ENCODE peak calls at places on chromosomes 6 and 20, in seven cellular contexts. B is fibroblast of lung, P is NT2/D1, X is A549, D is HCT116, C is heart left ventricle, R is breast epithelium. J is an unnamed sample. For H3K4me1, the result is how much of the 10 kb centered on the place peaks cover.

GRCh38 chr6:164731539-164731938 is 577.9 kb downstream of the C6orf118 start:
- DNase-seq in X (no peak), B (no peak), P (no peak), C (no peak), R (no peak), D (no peak), J (no peak)

GRCh38 chr20:44536139-44536538 is 14.3 kb upstream of the SERINC3 start:
- DNase-seq in P (no peak), D (no peak), C (no peak), R (no peak), B (no peak), X (no peak), J (no peak)

GRCh38 chr20:57048027-57048869 is 218.2 kb downstream of the BMP7 start:
- DNase-seq in X (peak), C (no peak), P (peak), R (no peak), B (peak), D (no peak), J (peak)

GRCh38 chr6:148611213-148611612 is 135.6 kb upstream of the UST start:
- DNase-seq in X (no peak), R (no peak), P (no peak), B (peak), C (peak), D (no peak), J (no peak)

GRCh38 chr6:31762356-31762755 is at the start of gene SAPCD1:
- DNase-seq in P (no peak), X (no peak), B (no peak), D (no peak), R (no peak), C (no peak), J (no peak)

GRCh38 chr6:1554881-1555569 is 54.7 kb upstream of the FOXC1 start:
- DNase-seq in P (no peak), B (peak), C (peak), X (peak), D (no peak), R (peak), J (no peak)

GRCh38 chr6:143884161-143884560 is 19.9 kb downstream of the ZC2HC1B start:
- DNase-seq in C (no peak), D (no peak), X (no peak), P (no peak), B (peak), R (no peak), J (no peak)

GRCh38 chr6:113031591-113031990 is 684.5 kb downstream of the RFPL4B start:
- DNase-seq in B (no peak), P (no peak), X (no peak), C (no peak), R (no peak), D (no peak), J (no peak)

GRCh38 chr6:71420693-71421328 is 132.2 kb downstream of the OGFRL1 start:
- DNase-seq in P (peak), B (peak), C (peak), D (no peak), X (peak), R (peak), J (peak)

GRCh38 chr6:117840541-117840983 is 66.5 kb upstream of the SLC35F1 start:
- DNase-seq in P (peak), D (peak), B (peak), C (no peak), R (no peak), X (peak), J (peak)

GRCh38 chr6:131982740-131983259 is 31.6 kb upstream of the CCN2 start:
- DNase-seq in P (no peak), B (peak), X (no peak), D (no peak), C (no peak), R (no peak), J (no peak)

GRCh38 chr20:31861346-31862156 is 8.8 kb downstream of the DUSP15 start:
- DNase-seq in R (peak), P (peak), B (peak), D (peak), X (peak), C (peak), J (peak)

GRCh38 chr20:2871111-2871465 is 2.2 kb upstream of the PTPRA start:
- DNase-seq in D (no peak), C (no peak), B (peak), R (no peak), X (no peak), P (no peak), J (no peak)

GRCh38 chr6:80332013-80332412 is 225.5 kb downstream of the BCKDHB start:
- DNase-seq in R (no peak), C (no peak), D (no peak), P (no peak), B (no peak), X (no peak), J (no peak)

GRCh38 chr6:4640139-4640538 is 136.1 kb upstream of the CDYL start:
- DNase-seq in B (peak), D (no peak), R (no peak), X (no peak), C (no peak), P (no peak), J (peak)

GRCh38 chr20:34249291-34249690 is 8.1 kb downstream of the ASIP start:
- DNase-seq in B (peak), P (no peak), X (no peak), R (no peak), C (no peak), D (no peak), J (no peak)

GRCh38 chr6:108944707-108945685 is 96.8 kb downstream of the ARMC2 start:
- DNase-seq in P (no peak), D (no peak), R (no peak), X (no peak), B (peak), C (peak), J (no peak)

GRCh38 chr6:129307845-129308244 is 402.1 kb downstream of the ARHGAP18 start:
- DNase-seq in D (no peak), C (no peak), R (no peak), P (no peak), B (no peak), X (no peak), J (no peak)

GRCh38 chr6:145878591-145879295 is 64.1 kb upstream of the FBXO30 start:
- DNase-seq in D (no peak), C (no peak), B (no peak), X (no peak), R (no peak), P (no peak), J (no peak)

GRCh38 chr6:27188206-27188884 is 59.2 kb upstream of the PRSS16 start:
- DNase-seq in P (no peak), B (peak), X (peak), R (no peak), D (peak), C (peak), J (peak)

GRCh38 chr6:35787266-35788218 is 6.7 kb downstream of the CLPSL1 start:
- DNase-seq in C (no peak), X (no peak), P (no peak), B (no peak), D (no peak), R (no peak), J (no peak)

GRCh38 chr6:134512946-134513345 is 195.0 kb upstream of the SGK1 start:
- DNase-seq in C (peak), X (no peak), P (no peak), D (no peak), R (no peak), B (no peak), J (peak)

GRCh38 chr6:21586760-21587181 is 6.8 kb upstream of the SOX4 start:
- DNase-seq in P (no peak), C (no peak), D (no peak), X (no peak), B (no peak), R (no peak), J (no peak)

GRCh38 chr6:54112171-54112650 is 968 bp downstream of the MLIP start:
- DNase-seq in B (no peak), P (no peak), D (no peak), R (no peak), X (no peak), C (no peak), J (no peak)

GRCh38 chr6:23269436-23269835 is 700.1 kb downstream of the HDGFL1 start:
- DNase-seq in D (no peak), B (peak), R (no peak), C (no peak), P (no peak), X (no peak), J (no peak)

GRCh38 chr6:49565855-49566254 is 15.4 kb downstream of the C6orf141 start:
- DNase-seq in D (no peak), P (no peak), B (no peak), X (no peak), C (peak), R (no peak), J (no peak)

GRCh38 chr6:3281669-3282460 is 23.1 kb downstream of the PSMG4 start:
- DNase-seq in D (no peak), C (no peak), X (peak), B (peak), R (no peak), P (peak), J (peak)

GRCh38 chr6:98871057-98871456 is 36.7 kb downstream of the POU3F2 start:
- DNase-seq in X (no peak), P (no peak), D (no peak), C (no peak), B (peak), R (no peak), J (peak)

GRCh38 chr20:17590245-17590644 is 20.4 kb downstream of the DSTN start:
- DNase-seq in X (no peak), C (no peak), D (no peak), R (no peak), B (no peak), P (no peak), J (no peak)

GRCh38 chr6:148329568-148330299 is 12.9 kb upstream of the SASH1 start:
- DNase-seq in D (no peak), B (peak), P (no peak), R (no peak), X (no peak), C (no peak), J (peak)

GRCh38 chr6:45351667-45352066 is 23.5 kb downstream of the RUNX2 start:
- DNase-seq in X (no peak), C (no peak), P (no peak), B (no peak), R (no peak), D (no peak), J (no peak)

GRCh38 chr6:159977242-159978214 is 8.6 kb downstream of the IGF2R start:
- DNase-seq in X (no peak), D (no peak), R (no peak), B (peak), P (no peak), C (peak), J (no peak)

GRCh38 chr6:77036400-77036799 is 426.9 kb downstream of the HTR1B start:
- DNase-seq in B (no peak), R (no peak), P (no peak), D (no peak), X (no peak), C (no peak), J (no peak)

GRCh38 chr6:109454483-109455160 is 950 bp downstream of the MICAL1 start:
- DNase-seq in C (peak), P (no peak), R (no peak), X (no peak), D (no peak), B (peak), J (no peak)

GRCh38 chr6:139474145-139475108 is 100.0 kb upstream of the CITED2 start:
- DNase-seq in B (peak), C (no peak), P (peak), R (no peak), X (no peak), D (no peak), J (no peak)

GRCh38 chr6:114108119-114109002 is 137.4 kb upstream of the HDAC2 start:
- DNase-seq in D (peak), B (peak), P (peak), R (no peak), C (peak), X (peak), J (peak)

GRCh38 chr6:46704562-46704961 is 16.9 kb downstream of the TDRD6 start:
- DNase-seq in C (no peak), P (no peak), R (no peak), X (no peak), B (peak), D (peak), J (peak)

GRCh38 chr6:109791301-109791700 is 100.2 kb downstream of the FIG4 start:
- DNase-seq in X (no peak), C (no peak), P (no peak), D (no peak), R (no peak), B (no peak), J (no peak)

GRCh38 chr6:162053084-162053483 is 674.5 kb downstream of the PRKN start:
- DNase-seq in D (no peak), P (no peak), B (no peak), C (no peak), R (no peak), X (no peak), J (no peak)

GRCh38 chr20:23163562-23163961 is 77.4 kb upstream of the CD93 start:
- DNase-seq in R (no peak), C (no peak), D (no peak), B (no peak), X (no peak), P (no peak), J (no peak)
- H3K4me1 ChIP-seq in R (under half), C (under half), D (under half), B (under half), X (under half), P (under half), J (under half)

GRCh38 chr6:17964633-17965032 is 22.8 kb downstream of the KIF13A start:
- DNase-seq in C (no peak), R (no peak), B (no peak), X (no peak), D (no peak), P (no peak), J (no peak)
- H3K4me1 ChIP-seq in C (half or more), R (under half), B (under half), X (under half), D (under half), P (under half), J (under half)

GRCh38 chr20:35771689-35772562 is at the start of gene PHF20:
- DNase-seq in D (peak), C (peak), P (peak), R (peak), B (peak), X (peak), J (peak)

GRCh38 chr20:35768731-35769664 is 2.8 kb upstream of the PHF20 start:
- DNase-seq in X (peak), P (peak), R (peak), C (peak), D (peak), B (peak), J (peak)

GRCh38 chr20:35773154-35773751 is 1.4 kb downstream of the PHF20 start:
- DNase-seq in B (no peak), X (no peak), R (no peak), D (no peak), C (peak), P (no peak), J (no peak)

GRCh38 chr20:35772563-35773058 is 796 bp downstream of the PHF20 start:
- DNase-seq in B (no peak), P (no peak), X (no peak), R (no peak), D (no peak), C (no peak), J (no peak)

DNA sequence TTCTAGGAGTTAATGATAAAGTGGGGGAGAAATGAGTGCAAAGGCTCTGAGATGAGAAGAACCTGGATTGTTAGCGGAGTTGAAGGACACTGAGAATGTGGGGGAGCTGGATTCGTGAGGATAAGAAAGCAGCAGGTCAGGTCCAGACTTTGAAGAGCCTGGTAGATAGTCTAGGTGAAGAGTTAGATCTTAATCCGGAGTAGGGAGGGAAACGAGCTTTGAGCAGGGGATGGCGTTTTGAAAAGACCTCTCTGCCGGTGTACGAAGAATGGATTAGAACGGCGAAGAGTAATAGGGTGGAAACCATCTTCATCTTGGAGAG is 487 bp upstream of the PHF20 start:
- DNase-seq in B (no peak), X (no peak), C (no peak), R (no peak), P (no peak), D (no peak), J (no peak)
- H3K4me1 ChIP-seq in B (under half), X (under half), C (half or more), R (under half), P (under half), D (under half), J (under half)

DNA sequence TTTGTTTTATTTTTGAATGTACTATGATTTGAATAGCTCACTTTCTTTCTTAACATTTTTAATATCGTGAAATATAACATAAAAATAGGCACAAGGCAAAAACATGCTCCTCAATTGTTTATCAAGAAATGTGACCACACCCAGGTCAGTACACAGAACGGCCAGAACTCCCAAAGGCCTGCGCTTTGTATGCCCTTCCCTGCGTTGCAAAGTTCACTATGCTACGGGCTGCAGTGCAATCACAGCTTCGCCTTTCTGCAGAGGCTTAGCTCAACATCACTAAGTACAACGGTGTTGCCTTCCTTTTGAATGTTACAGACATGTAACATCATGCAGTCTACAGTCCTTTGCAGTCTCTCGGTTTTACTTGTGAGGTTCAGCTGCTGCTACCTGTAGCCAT is 333.4 kb downstream of the THBS2 start:
- DNase-seq in R (no peak), C (no peak), D (no peak), B (no peak), P (no peak), X (no peak), J (no peak)
- H3K4me1 ChIP-seq in R (under half), C (under half), D (under half), B (under half), P (under half), X (under half), J (under half)

DNA sequence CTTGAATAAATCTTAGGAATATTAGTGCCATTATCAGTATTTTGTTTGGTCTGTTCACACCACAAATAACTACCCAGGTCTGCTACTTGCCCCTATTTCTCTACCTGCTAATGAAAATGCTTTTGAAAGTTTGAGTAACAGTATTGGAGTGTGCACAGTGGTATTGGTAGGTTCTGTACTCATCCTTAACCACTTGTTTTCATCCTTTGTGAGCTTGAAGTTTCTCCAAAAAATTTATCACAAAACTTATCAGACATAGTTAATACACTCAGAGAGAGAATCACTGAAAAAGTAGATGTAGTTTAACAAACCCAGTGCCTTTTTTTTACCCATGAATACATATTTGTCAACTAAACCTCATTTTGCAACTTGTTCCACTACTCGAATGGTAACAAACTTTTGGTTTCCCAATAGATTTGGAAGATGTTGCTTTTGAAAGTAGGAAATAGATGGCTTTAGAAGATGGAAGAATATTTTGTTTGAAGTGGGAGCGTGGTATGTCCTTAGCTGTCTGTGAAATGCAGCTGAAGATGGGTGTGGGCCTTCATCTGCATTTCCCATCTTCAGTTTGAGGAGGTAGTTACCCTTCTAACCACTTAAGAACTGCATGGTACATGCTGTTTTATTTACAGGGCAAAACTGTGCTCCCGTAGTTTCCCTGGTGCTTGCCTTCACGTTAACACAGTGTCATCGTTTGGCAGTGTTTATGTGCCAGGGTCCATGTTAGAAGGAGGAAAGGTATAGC is 9.0 kb downstream of the PTPN1 start:
- DNase-seq in X (no peak), C (no peak), D (no peak), P (no peak), R (no peak), B (no peak), J (no peak)
- H3K4me1 ChIP-seq in X (under half), C (half or more), D (under half), P (under half), R (under half), B (under half), J (under half)

GRCh38 chr6:15435468-15435867 is 189.6 kb downstream of the JARID2 start:
- DNase-seq in X (no peak), R (no peak), P (no peak), C (no peak), B (no peak), D (no peak), J (no peak)
- H3K4me1 ChIP-seq in X (under half), R (under half), P (under half), C (half or more), B (under half), D (under half), J (half or more)

GRCh38 chr6:29941476-29941875 is 856 bp upstream of the HLA-A start:
- DNase-seq in D (no peak), X (no peak), R (no peak), P (no peak), B (peak), C (no peak), J (no peak)

GRCh38 chr6:29942275-29943052 is at the start of gene HLA-A:
- DNase-seq in P (peak), B (peak), X (peak), R (peak), D (peak), C (peak), J (peak)

GRCh38 chr6:29941916-29942274 is 437 bp upstream of the HLA-A start:
- DNase-seq in D (no peak), P (no peak), R (no peak), B (no peak), C (no peak), X (no peak), J (no peak)

GRCh38 chr6:29945421-29945820 is 3.1 kb downstream of the HLA-A start:
- DNase-seq in B (no peak), C (no peak), R (no peak), D (no peak), X (no peak), P (no peak), J (no peak)

GRCh38 chr6:29943053-29943966 is 978 bp downstream of the HLA-A start:
- DNase-seq in P (no peak), X (no peak), B (no peak), C (no peak), D (no peak), R (no peak), J (no peak)
- H3K4me1 ChIP-seq in P (under half), X (under half), B (under half), C (under half), D (under half), R (under half), J (under half)